ENCODE peak calls at places on chromosomes 11 and 22, in seven cellular contexts. F is neuronal stem cell, P is H9, A is IMR-90, J is mesenchymal stem cell, X is H1, S is mesendoderm. G is an unnamed sample.

GRCh38 chr22:42356547-42356946 is 75.7 kb downstream of the NFAM1 start:
- DNase-seq in P (no peak), A (no peak), X (no peak), F (no peak), J (no peak), S (no peak), G (no peak)

GRCh38 chr11:41113160-41113559 is 346.3 kb downstream of the LRRC4C start:
- DNase-seq in S (no peak), P (no peak), X (no peak), J (no peak), F (no peak), A (no peak), G (no peak)

GRCh38 chr22:22082960-22083359 is 100.4 kb upstream of the TOP3B start:
- DNase-seq in S (no peak), X (no peak), A (no peak), F (no peak), J (no peak), P (no peak), G (no peak)

GRCh38 chr11:88102595-88102929 is 72.7 kb downstream of the RAB38 start:
- DNase-seq in F (no peak), P (no peak), S (no peak), J (no peak), A (no peak), X (no peak), G (no peak)

GRCh38 chr11:121889168-121889567 is 226.8 kb downstream of the BLID start:
- DNase-seq in F (no peak), P (no peak), J (no peak), S (no peak), X (no peak), A (peak; percentile 41), G (no peak)

GRCh38 chr11:84780689-84781293 is 846.4 kb downstream of the DLG2 start:
- DNase-seq in A (peak; percentile 15), X (no peak), P (no peak), S (peak; percentile 57), F (peak; percentile 17), J (peak; percentile 18), G (peak; percentile 47)

GRCh38 chr11:96014234-96014633 is 90.3 kb upstream of the MTMR2 start:
- DNase-seq in A (peak; percentile 61), X (no peak), S (peak; percentile 45), F (peak; percentile 14), J (peak; percentile 87), P (no peak), G (no peak)

GRCh38 chr22:47372596-47373385 is 610.3 kb downstream of the TBC1D22A start:
- DNase-seq in A (no peak), J (no peak), P (no peak), F (no peak), X (no peak), S (no peak), G (no peak)

GRCh38 chr22:37311761-37312312 is 29.5 kb downstream of the CYTH4 start:
- DNase-seq in F (no peak), P (no peak), S (no peak), A (no peak), X (no peak), J (no peak), G (no peak)

GRCh38 chr22:35464399-35464798 is 64.5 kb downstream of the MCM5 start:
- DNase-seq in A (no peak), P (no peak), S (no peak), X (no peak), J (no peak), F (no peak), G (no peak)

GRCh38 chr11:57763568-57763967 is 2.0 kb downstream of the CTNND1 start:
- DNase-seq in X (no peak), P (no peak), F (no peak), A (peak; percentile 53), S (peak; percentile 84), J (peak; percentile 69), G (peak; percentile 48)

GRCh38 chr22:39283312-39284141 is 35.9 kb downstream of the RPL3 start:
- DNase-seq in F (no peak), X (no peak), J (peak; percentile 93), A (peak; percentile 26), P (no peak), S (no peak), G (peak; percentile 98)

GRCh38 chr11:28924007-28924406 is 815.8 kb downstream of the METTL15 start:
- DNase-seq in X (no peak), P (no peak), S (no peak), J (no peak), A (no peak), F (no peak), G (no peak)

GRCh38 chr11:45089251-45089650 is 57.2 kb upstream of the PRDM11 start:
- DNase-seq in A (peak; percentile 93), S (no peak), X (no peak), P (no peak), J (peak; percentile 91), F (no peak), G (peak; percentile 97)

GRCh38 chr22:46088541-46089311 is 61.6 kb upstream of the PPARA start:
- DNase-seq in F (no peak), S (no peak), X (no peak), J (no peak), P (no peak), A (peak; percentile 64), G (no peak)

GRCh38 chr22:50705851-50706351 is 32.1 kb upstream of the ACR start:
- DNase-seq in P (no peak), S (no peak), X (no peak), J (no peak), A (no peak), F (no peak), G (no peak)

GRCh38 chr11:74380746-74381439 is 17.3 kb downstream of the PGM2L1 start:
- DNase-seq in A (no peak), J (no peak), P (no peak), S (no peak), X (no peak), F (no peak), G (no peak)

GRCh38 chr22:45305456-45306065 is 4.2 kb upstream of the FAM118A start:
- DNase-seq in F (no peak), J (no peak), A (no peak), X (no peak), S (no peak), P (no peak), G (no peak)

GRCh38 chr11:43943931-43944751 is 1.7 kb downstream of the C11orf96 start:
- DNase-seq in J (no peak), A (peak; percentile 28), S (no peak), F (no peak), X (peak; percentile 72), P (no peak), G (no peak)

GRCh38 chr11:63277345-63277943 is 34.0 kb upstream of the SLC22A25 start:
- DNase-seq in S (peak; percentile 43), F (no peak), X (no peak), A (no peak), P (no peak), J (no peak), G (peak; percentile 45)

GRCh38 chr11:44658451-44658850 is 68.3 kb upstream of the TSPAN18 start:
- DNase-seq in F (no peak), P (peak; percentile 51), A (peak; percentile 13), S (peak; percentile 57), J (peak; percentile 21), X (no peak), G (no peak)

GRCh38 chr11:131982154-131982553 is 611.7 kb downstream of the NTM start:
- DNase-seq in P (peak; percentile 84), X (peak; percentile 52), F (peak; percentile 41), A (no peak), S (peak; percentile 71), J (no peak), G (no peak)

GRCh38 chr11:42013656-42014201 is 554.3 kb upstream of the LRRC4C start:
- DNase-seq in F (no peak), J (no peak), P (no peak), A (no peak), S (no peak), X (no peak), G (no peak)

GRCh38 chr11:14934641-14935351 is 37.4 kb downstream of the CALCA start:
- DNase-seq in X (no peak), A (no peak), F (no peak), J (no peak), P (no peak), S (no peak), G (no peak)

GRCh38 chr11:58742140-58742539 is 10.4 kb upstream of the GLYAT start:
- DNase-seq in X (no peak), S (no peak), F (no peak), A (no peak), J (no peak), P (no peak), G (no peak)

GRCh38 chr11:35116762-35117588 is 22.0 kb upstream of the CD44 start:
- DNase-seq in A (peak; percentile 55), J (no peak), S (no peak), X (no peak), F (no peak), P (no peak), G (no peak)
- H3K4me2 ChIP-seq in A (peak overlapping the region; percentile 25), J (no peak overlapping the region), S (no peak overlapping the region), X (no peak overlapping the region), F (no peak overlapping the region), P (no peak overlapping the region), G (no peak overlapping the region)

GRCh38 chr11:1629326-1630185 is at the start of gene KRTAP5-5:
- DNase-seq in J (no peak), F (no peak), P (no peak), S (no peak), X (no peak), A (no peak), G (no peak)
- H3K27me3 ChIP-seq in J (peaks cover 89% of the 10 kb centered on the region), F (no peaks in the 10 kb centered on the region), P (no peaks in the 10 kb centered on the region), S (no peaks in the 10 kb centered on the region), X (no peaks in the 10 kb centered on the region), A (peaks cover 66% of the 10 kb centered on the region), G (peaks cover 2% of the 10 kb centered on the region)

GRCh38 chr11:69419662-69420061 is 61.8 kb upstream of the LINC01488 start:
- DNase-seq in A (no peak), S (no peak), X (no peak), J (no peak), F (no peak), P (no peak), G (peak; percentile 22)
- H4K8ac ChIP-seq in A (peak overlapping the region; percentile 99), S (no peak overlapping the region), X (peak overlapping the region; percentile 3), J (peak overlapping the region; percentile 83), F (no peak overlapping the region), P (no peak overlapping the region), G (peak overlapping the region; percentile 59)

GRCh38 chr22:40685406-40685805 is 6.1 kb downstream of the MCHR1 start:
- DNase-seq in X (no peak), F (no peak), S (no peak), J (no peak), P (no peak), A (no peak), G (no peak)

GRCh38 chr22:40687706-40688105 is 8.4 kb downstream of the MCHR1 start:
- DNase-seq in X (no peak), S (no peak), A (no peak), J (no peak), P (no peak), F (no peak), G (no peak)

GRCh38 chr22:40691532-40691931 is 12.2 kb downstream of the MCHR1 start:
- DNase-seq in J (no peak), F (no peak), P (no peak), A (no peak), S (no peak), X (no peak), G (no peak)

GRCh38 chr22:40694409-40694808 is 15.1 kb downstream of the MCHR1 start:
- DNase-seq in J (no peak), F (no peak), P (no peak), X (no peak), S (no peak), A (no peak), G (no peak)

DNA sequence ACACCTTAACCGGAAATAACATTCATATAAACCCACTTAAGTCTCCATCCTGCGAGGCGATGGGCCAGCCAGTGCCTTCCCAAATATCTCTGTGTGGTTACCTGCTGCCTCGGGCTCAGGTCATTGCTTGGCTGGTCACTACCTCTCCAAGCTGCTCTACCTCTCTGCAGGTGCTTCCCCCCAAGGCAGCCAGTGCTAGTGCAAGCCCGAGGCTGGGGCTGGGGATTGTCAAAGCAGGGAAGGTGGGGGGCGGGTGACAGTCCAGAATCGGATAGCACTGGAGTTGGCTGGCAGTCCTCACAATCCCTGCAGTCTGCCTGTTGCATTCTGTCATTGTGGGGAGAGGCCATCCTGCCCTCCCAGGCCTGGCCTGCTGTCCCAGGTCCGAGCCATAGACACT is 11.1 kb downstream of the MCHR1 start:
- DNase-seq in F (no peak), J (no peak), P (peak; percentile 70), S (no peak), A (no peak), X (no peak), G (no peak)
- H3K4me2 ChIP-seq in F (no peak overlapping the region), J (no peak overlapping the region), P (no peak overlapping the region), S (no peak overlapping the region), A (no peak overlapping the region), X (peak overlapping the region; percentile 5), G (no peak overlapping the region)